ENCODE peak calls at places on chromosome 5, in seven cellular contexts. H, G, Z, B, S, V and D are unnamed samples. For H3K4me1 and H3K36me3, the result is how much of the 10 kb centered on the place peaks cover.

GRCh38 chr5:56910123-56910951 is 941 bp downstream of the SETD9 start:
- DNase-seq in H (no peak), G (peak), Z (peak), B (peak), S (no peak), V (no peak), D (no peak)

GRCh38 chr5:110386782-110387181 is 339.7 kb downstream of the TMEM232 start:
- DNase-seq in H (no peak), G (no peak), Z (no peak), B (no peak), S (no peak), V (no peak), D (peak)

GRCh38 chr5:118314936-118315335 is 673.4 kb downstream of the DTWD2 start:
- DNase-seq in H (no peak), G (no peak), Z (no peak), B (no peak), S (no peak), V (no peak), D (no peak)

GRCh38 chr5:15785636-15786035 is 285.7 kb downstream of the FBXL7 start:
- DNase-seq in H (no peak), G (no peak), Z (no peak), B (no peak), S (no peak), V (no peak), D (peak)

GRCh38 chr5:168031614-168032013 is 259.8 kb upstream of the WWC1 start:
- DNase-seq in H (no peak), G (no peak), Z (no peak), B (no peak), S (no peak), V (no peak), D (no peak)

GRCh38 chr5:71903826-71904225 is 184.8 kb downstream of the CARTPT start:
- DNase-seq in H (no peak), G (no peak), Z (no peak), B (no peak), S (no peak), V (no peak), D (no peak)

GRCh38 chr5:56620903-56621680 is 194.3 kb upstream of the MAP3K1 start:
- DNase-seq in H (no peak), G (no peak), Z (no peak), B (no peak), S (no peak), V (no peak), D (no peak)

GRCh38 chr5:10914741-10915480 is 153.9 kb upstream of the DAP start:
- DNase-seq in H (no peak), G (no peak), Z (no peak), B (no peak), S (no peak), V (no peak), D (no peak)

GRCh38 chr5:55599148-55600050 is 64.6 kb upstream of the PLPP1 start:
- DNase-seq in H (no peak), G (no peak), Z (no peak), B (no peak), S (no peak), V (no peak), D (no peak)

GRCh38 chr5:112186401-112186990 is 232.6 kb downstream of the EPB41L4A start:
- DNase-seq in H (no peak), G (no peak), Z (no peak), B (no peak), S (no peak), V (no peak), D (peak)

GRCh38 chr5:103224118-103224893 is 34.3 kb upstream of the MACIR start:
- DNase-seq in H (no peak), G (peak), Z (peak), B (no peak), S (peak), V (no peak), D (peak)

GRCh38 chr5:122126711-122127385 is 2.5 kb upstream of the ZNF474 start:
- DNase-seq in H (peak), G (no peak), Z (no peak), B (no peak), S (no peak), V (no peak), D (peak)

GRCh38 chr5:135127604-135128240 is 93.7 kb upstream of the PITX1 start:
- DNase-seq in H (no peak), G (peak), Z (no peak), B (no peak), S (no peak), V (no peak), D (peak)

GRCh38 chr5:6410421-6410820 is 32.1 kb upstream of the MED10 start:
- DNase-seq in H (no peak), G (no peak), Z (no peak), B (no peak), S (no peak), V (no peak), D (no peak)

GRCh38 chr5:160315968-160316367 is 3.6 kb upstream of the CCNJL start:
- DNase-seq in H (no peak), G (peak), Z (peak), B (no peak), S (no peak), V (no peak), D (peak)

GRCh38 chr5:150075233-150075632 is 11.1 kb downstream of the CSF1R start:
- DNase-seq in H (no peak), G (peak), Z (no peak), B (no peak), S (no peak), V (no peak), D (no peak)

GRCh38 chr5:14420136-14420808 is 161.3 kb upstream of the OTULINL start:
- DNase-seq in H (no peak), G (no peak), Z (no peak), B (no peak), S (no peak), V (no peak), D (no peak)

GRCh38 chr5:6950250-6950649 is 237.0 kb downstream of the TENT4A start:
- DNase-seq in H (no peak), G (no peak), Z (no peak), B (no peak), S (no peak), V (no peak), D (no peak)

GRCh38 chr5:146860213-146860891 is 18.2 kb downstream of the PPP2R2B start:
- DNase-seq in H (no peak), G (peak), Z (no peak), B (no peak), S (no peak), V (no peak), D (peak)

GRCh38 chr5:13987843-13988464 is 43.5 kb upstream of the DNAH5 start:
- DNase-seq in H (peak), G (peak), Z (peak), B (no peak), S (no peak), V (peak), D (peak)

GRCh38 chr5:169697976-169698375 is 60.9 kb downstream of the DOCK2 start:
- DNase-seq in H (no peak), G (no peak), Z (no peak), B (no peak), S (no peak), V (no peak), D (no peak)

GRCh38 chr5:120936652-120937051 is 472.6 kb downstream of the PRR16 start:
- DNase-seq in H (no peak), G (no peak), Z (no peak), B (no peak), S (peak), V (no peak), D (no peak)

GRCh38 chr5:171450423-171451246 is 31.2 kb downstream of the FGF18 start:
- DNase-seq in H (peak), G (no peak), Z (no peak), B (no peak), S (no peak), V (no peak), D (no peak)

GRCh38 chr5:178288373-178289368 is 56.1 kb upstream of the PHYKPL start:
- DNase-seq in H (no peak), G (no peak), Z (no peak), B (no peak), S (no peak), V (peak), D (no peak)

GRCh38 chr5:163504091-163504931 is 1.1 kb upstream of the MAT2B start:
- DNase-seq in H (peak), G (no peak), Z (peak), B (no peak), S (peak), V (peak), D (peak)

GRCh38 chr5:37206733-37207132 is 42.4 kb downstream of the CPLANE1 start:
- DNase-seq in H (no peak), G (no peak), Z (no peak), B (no peak), S (no peak), V (no peak), D (no peak)

GRCh38 chr5:38738898-38739743 is 106.7 kb upstream of the OSMR start:
- DNase-seq in H (no peak), G (no peak), Z (no peak), B (no peak), S (no peak), V (no peak), D (no peak)

GRCh38 chr5:167821096-167821590 is 470.3 kb upstream of the WWC1 start:
- DNase-seq in H (no peak), G (no peak), Z (no peak), B (no peak), S (no peak), V (no peak), D (peak)

GRCh38 chr5:105754056-105754455 is 1916.7 kb downstream of the EFNA5 start:
- DNase-seq in H (no peak), G (no peak), Z (no peak), B (no peak), S (no peak), V (no peak), D (no peak)

GRCh38 chr5:132003170-132003744 is 8.2 kb downstream of the ACSL6 start:
- DNase-seq in H (no peak), G (no peak), Z (no peak), B (no peak), S (no peak), V (no peak), D (peak)

GRCh38 chr5:151315998-151316597 is 12.5 kb upstream of the SLC36A3 start:
- DNase-seq in H (peak), G (peak), Z (peak), B (peak), S (no peak), V (peak), D (peak)

GRCh38 chr5:124025306-124025705 is 513.3 kb downstream of the CSNK1G3 start:
- DNase-seq in H (no peak), G (no peak), Z (no peak), B (no peak), S (no peak), V (no peak), D (no peak)

GRCh38 chr5:124021066-124021641 is 509.2 kb downstream of the CSNK1G3 start:
- DNase-seq in H (no peak), G (no peak), Z (no peak), B (no peak), S (no peak), V (no peak), D (no peak)

GRCh38 chr5:124027441-124027840 is 515.5 kb downstream of the CSNK1G3 start:
- DNase-seq in H (no peak), G (no peak), Z (no peak), B (no peak), S (no peak), V (no peak), D (no peak)

DNA sequence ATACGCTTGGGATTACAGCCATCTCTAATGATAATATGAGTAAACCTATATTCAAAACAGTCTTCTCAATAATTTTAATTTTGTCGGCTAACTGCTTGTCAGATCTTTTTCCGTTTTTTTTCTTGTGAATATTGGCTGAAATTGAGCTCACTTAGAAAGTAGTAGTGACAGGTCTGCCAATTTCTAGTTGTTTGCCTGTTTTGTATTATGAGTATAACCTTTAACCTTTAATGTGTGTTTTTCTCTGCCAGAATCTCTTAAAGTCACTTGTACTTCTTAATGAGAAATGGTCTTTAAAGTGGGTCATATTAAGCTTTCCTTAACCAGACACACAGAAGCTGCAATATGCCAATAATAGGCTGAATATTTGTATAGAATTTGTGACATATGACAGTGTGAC is 511.0 kb downstream of the CSNK1G3 start:
- DNase-seq in H (no peak), G (no peak), Z (no peak), B (no peak), S (no peak), V (no peak), D (no peak)
- H3K4me1 ChIP-seq in H (under half), G (under half), Z (under half), B (under half), S (under half), V (under half), D (under half)

DNA sequence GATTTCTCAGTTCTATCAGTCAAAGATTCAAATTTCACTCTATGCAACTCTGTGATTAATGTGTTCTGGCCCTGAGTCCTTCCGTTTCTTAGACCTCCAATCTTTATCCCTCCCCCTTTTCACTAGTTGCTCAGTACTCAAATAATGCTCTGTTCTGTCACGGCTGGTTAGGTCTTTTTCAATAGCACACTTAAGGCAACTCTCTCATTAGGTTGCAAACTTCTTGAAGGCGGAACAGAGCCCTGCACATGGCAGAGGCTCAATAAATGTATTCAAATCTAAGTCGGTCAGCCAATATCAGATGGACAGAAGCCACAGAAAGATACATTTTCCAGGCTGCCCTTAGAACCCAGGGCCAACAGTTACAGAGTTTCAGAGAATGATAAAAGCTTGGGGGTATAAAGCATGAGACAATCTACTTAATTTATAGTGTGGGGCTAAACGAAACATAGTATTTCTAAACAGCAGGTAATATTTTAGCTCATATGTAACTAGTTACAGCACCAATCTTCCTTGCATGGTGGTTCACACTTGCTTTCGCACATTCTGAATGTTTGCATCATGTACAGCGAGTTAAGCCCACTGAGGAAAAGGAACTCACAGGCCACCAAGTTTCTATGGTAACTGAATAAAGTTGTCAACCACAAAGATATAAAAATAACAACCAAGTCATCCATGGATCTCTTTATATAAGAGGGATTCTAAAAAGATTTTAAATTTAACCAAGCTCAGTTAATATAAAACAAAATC is 67.1 kb upstream of the GOLPH3 start:
- DNase-seq in H (no peak), G (no peak), Z (no peak), B (no peak), S (no peak), V (no peak), D (no peak)
- H3K36me3 ChIP-seq in H (under half), G (under half), Z (under half), B (half or more), S (under half), V (under half), D (under half)

DNA sequence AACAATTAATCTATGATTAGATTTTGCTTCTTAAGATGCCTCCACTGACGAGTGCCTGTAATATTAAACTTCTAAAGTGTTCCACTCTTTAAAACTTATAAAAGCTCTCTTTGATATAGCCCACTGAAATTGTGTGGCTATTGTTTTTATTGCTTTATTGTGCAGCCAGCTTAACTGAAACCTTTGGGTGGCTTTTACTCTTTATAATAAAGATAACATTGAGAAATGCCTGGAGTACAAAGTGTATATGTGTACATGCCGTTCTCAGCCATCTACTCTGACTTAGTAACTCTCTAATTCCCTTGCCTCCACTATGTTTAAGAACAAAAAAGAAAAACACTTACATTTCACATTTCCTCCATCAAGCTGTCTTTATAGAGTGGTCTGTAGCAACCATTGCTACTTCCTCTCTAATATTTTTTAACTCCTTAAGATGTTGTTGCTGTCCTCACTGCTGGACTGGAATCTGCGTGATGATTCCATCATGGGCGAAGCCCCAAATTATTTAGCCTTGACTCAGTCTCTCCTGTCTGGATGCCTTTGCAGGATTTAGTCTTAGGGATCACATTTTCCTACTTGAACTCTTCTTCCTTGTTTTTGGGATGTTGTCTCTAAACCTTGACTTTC is 9.1 kb downstream of the PIK3R1 start:
- DNase-seq in H (no peak), G (no peak), Z (no peak), B (no peak), S (no peak), V (no peak), D (no peak)
- H3K4me1 ChIP-seq in H (under half), G (under half), Z (under half), B (under half), S (half or more), V (under half), D (under half)

DNA sequence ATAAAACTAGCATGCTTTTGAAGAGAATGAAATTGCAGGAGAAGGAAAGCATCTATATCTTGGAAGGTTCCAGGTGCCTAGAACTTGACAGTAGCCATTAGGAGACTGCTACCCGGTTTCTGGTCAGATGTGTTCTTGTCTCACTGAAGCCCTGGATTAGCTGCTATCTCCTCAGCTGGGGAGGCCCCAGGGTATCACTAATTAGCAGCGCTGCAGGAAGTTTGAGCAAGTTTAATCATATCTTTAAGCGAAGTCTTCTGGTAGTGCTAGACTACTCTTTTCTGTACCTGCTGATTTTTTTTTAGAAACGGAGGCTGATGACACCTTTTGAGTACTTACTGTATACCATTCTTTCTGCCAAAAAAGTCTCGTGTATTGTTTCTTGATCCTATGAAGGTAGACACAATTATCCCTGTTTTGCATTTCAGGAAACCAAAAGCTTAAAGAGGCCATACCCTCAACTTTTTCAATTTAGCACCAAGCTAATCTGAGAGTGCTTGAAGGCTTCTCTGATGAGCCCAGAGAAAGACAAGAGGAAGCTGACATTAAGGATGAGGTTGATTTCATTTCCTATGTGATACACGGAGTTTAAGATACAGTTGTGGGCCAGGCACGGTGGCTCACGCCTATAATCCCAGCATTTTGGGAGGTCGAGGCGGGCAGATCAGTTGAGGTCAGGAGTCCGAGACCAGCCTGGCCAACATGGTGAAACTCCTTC is 201.3 kb downstream of the ARHGAP26 start:
- DNase-seq in H (no peak), G (no peak), Z (no peak), B (no peak), S (no peak), V (no peak), D (no peak)
- H3K36me3 ChIP-seq in H (under half), G (under half), Z (under half), B (under half), S (under half), V (under half), D (under half)

GRCh38 chr5:41252036-41252435 is 38.7 kb upstream of the C6 start:
- DNase-seq in H (no peak), G (no peak), Z (no peak), B (no peak), S (no peak), V (no peak), D (no peak)
- H3K4me1 ChIP-seq in H (under half), G (under half), Z (under half), B (under half), S (under half), V (under half), D (under half)

DNA sequence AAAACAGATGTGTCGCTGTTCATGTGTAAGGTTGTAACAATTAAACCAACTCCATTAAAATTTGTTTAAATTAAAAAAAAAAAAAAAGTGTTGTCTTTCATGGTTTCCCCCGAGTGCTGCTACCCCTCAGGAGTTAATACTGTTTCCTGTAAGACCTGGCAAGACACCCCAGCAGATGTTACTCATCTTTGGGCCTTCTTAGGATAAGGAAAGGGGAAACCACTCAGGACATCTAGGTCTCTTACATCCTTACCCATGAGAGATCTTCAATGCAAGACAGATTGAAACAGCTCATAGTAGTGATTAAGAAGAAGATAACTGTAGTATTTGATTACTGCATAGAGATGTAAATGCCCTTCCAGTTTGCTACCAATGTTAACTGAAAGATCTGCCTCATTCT is 33.5 kb upstream of the F2R start:
- DNase-seq in H (no peak), G (no peak), Z (no peak), B (no peak), S (no peak), V (no peak), D (no peak)
- H3K36me3 ChIP-seq in H (under half), G (under half), Z (under half), B (half or more), S (under half), V (under half), D (under half)

GRCh38 chr5:127009784-127010183 is 20.6 kb downstream of the MARCHF3 start:
- DNase-seq in H (no peak), G (no peak), Z (no peak), B (no peak), S (no peak), V (no peak), D (no peak)
- H3K4me1 ChIP-seq in H (under half), G (under half), Z (under half), B (under half), S (under half), V (under half), D (under half)

GRCh38 chr5:107223066-107223465 is 447.7 kb downstream of the EFNA5 start:
- DNase-seq in H (no peak), G (no peak), Z (no peak), B (no peak), S (no peak), V (no peak), D (no peak)
- H3K36me3 ChIP-seq in H (under half), G (under half), Z (under half), B (under half), S (under half), V (under half), D (under half)

GRCh38 chr5:647311-647710 is 35.2 kb downstream of the CEP72 start:
- DNase-seq in H (no peak), G (no peak), Z (no peak), B (no peak), S (no peak), V (no peak), D (no peak)

GRCh38 chr5:647727-648126 is 35.6 kb downstream of the CEP72 start:
- DNase-seq in H (no peak), G (no peak), Z (no peak), B (no peak), S (no peak), V (no peak), D (no peak)

GRCh38 chr5:644971-645370 is 32.8 kb downstream of the CEP72 start:
- DNase-seq in H (no peak), G (no peak), Z (no peak), B (no peak), S (no peak), V (no peak), D (no peak)

GRCh38 chr5:645421-645820 is 33.3 kb downstream of the CEP72 start:
- DNase-seq in H (no peak), G (no peak), Z (no peak), B (no peak), S (no peak), V (no peak), D (no peak)

GRCh38 chr5:646396-647201 is 34.5 kb downstream of the CEP72 start:
- DNase-seq in H (peak), G (no peak), Z (no peak), B (no peak), S (no peak), V (no peak), D (no peak)
- H3K4me1 ChIP-seq in H (under half), G (under half), Z (under half), B (under half), S (under half), V (under half), D (under half)